ENCODE peak calls at places on chromosomes 3 and 15, in nine cellular contexts. A is CD8-positive, alpha-beta memory T cell; I is AG08396; G is NCI-H1417 treated with DMSO at 0.1 percent for 48 hours; N is COR-L47; P is transverse colon; R is naive thymus-derived CD8-positive, alpha-beta T cell; L is cardiac fibroblast; U is NCI-H1105. E is an unnamed sample.
A peak's percentile ranks its signal among the peaks of the same experiment; 100 is the strongest.

GRCh38 chr3:122315619-122316018 is 9.4 kb upstream of the CSTA start:
- DNase-seq in N (no peak), R (no peak), A (no peak), L (no peak), U (no peak), P (no peak), G (no peak), I (no peak), E (no peak)

GRCh38 chr3:152359385-152360248 is 90.9 kb downstream of the MBNL1 start:
- DNase-seq in L (no peak), R (no peak), I (no peak), U (no peak), G (no peak), P (no peak), A (no peak), N (no peak), E (no peak)

GRCh38 chr3:60998855-60999254 is 252.4 kb downstream of the FHIT start:
- DNase-seq in R (no peak), P (no peak), U (no peak), N (peak; percentile 49), I (no peak), L (peak; percentile 5), G (no peak), A (no peak), E (no peak)

GRCh38 chr3:71162221-71162620 is 421.3 kb downstream of the FOXP1 start:
- DNase-seq in G (no peak), P (no peak), A (no peak), N (no peak), R (no peak), I (no peak), L (no peak), U (no peak), E (no peak)

GRCh38 chr3:29293371-29293770 is 12.5 kb downstream of the RBMS3 start:
- DNase-seq in P (no peak), G (no peak), L (no peak), R (no peak), I (no peak), N (no peak), A (no peak), U (no peak), E (no peak)

GRCh38 chr3:39216176-39216790 is 23.9 kb upstream of the XIRP1 start:
- DNase-seq in I (no peak), P (peak; percentile 21), N (no peak), L (no peak), U (no peak), A (no peak), G (no peak), R (no peak), E (no peak)

GRCh38 chr15:73305331-73306211 is 63.2 kb downstream of the HCN4 start:
- DNase-seq in I (peak; percentile 76), L (peak; percentile 83), G (peak; percentile 68), N (peak; percentile 89), R (no peak), P (peak; percentile 22), U (peak; percentile 42), A (no peak), E (peak; percentile 61)

GRCh38 chr3:134471521-134472193 is 14.1 kb downstream of the ANAPC13 start:
- DNase-seq in G (no peak), U (no peak), R (no peak), A (no peak), I (no peak), P (no peak), N (no peak), L (peak; percentile 84), E (peak; percentile 44)

GRCh38 chr3:27125821-27126501 is 243.2 kb downstream of the NEK10 start:
- DNase-seq in L (no peak), U (no peak), R (no peak), A (no peak), N (no peak), I (no peak), G (no peak), P (no peak), E (no peak)